ENCODE peak calls at places on chromosomes 12 and 14, in seven cellular contexts. One of them, this sample, is unnamed.

GRCh38 chr14:75013290-75013689 is 10.6 kb downstream of the EIF2B2 start:
- DNase-seq in right lobe of liver: no peak
- DNase-seq in CD4-positive, alpha-beta T cell: no peak
- DNase-seq in body of pancreas: no peak
- DNase-seq in osteocyte: no peak
- DNase-seq in cardiac muscle cell: no peak
- DNase-seq in thoracic aorta: no peak
- DNase-seq in this sample: no peak

GRCh38 chr14:85531141-85531593 is 1.2 kb downstream of the FLRT2 start:
- DNase-seq in right lobe of liver: peak
- DNase-seq in CD4-positive, alpha-beta T cell: no peak
- DNase-seq in body of pancreas: peak
- DNase-seq in osteocyte: peak
- DNase-seq in cardiac muscle cell: peak
- DNase-seq in thoracic aorta: no peak
- DNase-seq in this sample: no peak

GRCh38 chr14:104876251-104876699 is 11.2 kb downstream of the CEP170B start:
- DNase-seq in right lobe of liver: no peak
- DNase-seq in CD4-positive, alpha-beta T cell: peak
- DNase-seq in body of pancreas: no peak
- DNase-seq in osteocyte: no peak
- DNase-seq in cardiac muscle cell: peak
- DNase-seq in thoracic aorta: no peak
- DNase-seq in this sample: peak

GRCh38 chr12:10708862-10709261 is 14.3 kb downstream of the YBX3 start:
- DNase-seq in right lobe of liver: no peak
- DNase-seq in CD4-positive, alpha-beta T cell: no peak
- DNase-seq in body of pancreas: no peak
- DNase-seq in osteocyte: no peak
- DNase-seq in cardiac muscle cell: no peak
- DNase-seq in thoracic aorta: no peak
- DNase-seq in this sample: no peak

GRCh38 chr12:27821259-27821973 is 41.4 kb upstream of the MANSC4 start:
- DNase-seq in right lobe of liver: no peak
- DNase-seq in CD4-positive, alpha-beta T cell: peak
- DNase-seq in body of pancreas: peak
- DNase-seq in osteocyte: no peak
- DNase-seq in cardiac muscle cell: peak
- DNase-seq in thoracic aorta: peak
- DNase-seq in this sample: peak

GRCh38 chr12:122452701-122453285 is 30.3 kb upstream of the CLIP1 start:
- DNase-seq in right lobe of liver: no peak
- DNase-seq in CD4-positive, alpha-beta T cell: peak
- DNase-seq in body of pancreas: no peak
- DNase-seq in osteocyte: no peak
- DNase-seq in cardiac muscle cell: no peak
- DNase-seq in thoracic aorta: no peak
- DNase-seq in this sample: no peak

GRCh38 chr14:45249847-45250575 is 3.0 kb downstream of the MIS18BP1 start:
- DNase-seq in right lobe of liver: no peak
- DNase-seq in CD4-positive, alpha-beta T cell: no peak
- DNase-seq in body of pancreas: peak
- DNase-seq in osteocyte: no peak
- DNase-seq in cardiac muscle cell: peak
- DNase-seq in thoracic aorta: no peak
- DNase-seq in this sample: no peak

GRCh38 chr14:89425931-89426330 is 8.9 kb upstream of the FOXN3 start:
- DNase-seq in right lobe of liver: no peak
- DNase-seq in CD4-positive, alpha-beta T cell: no peak
- DNase-seq in body of pancreas: no peak
- DNase-seq in osteocyte: no peak
- DNase-seq in cardiac muscle cell: peak
- DNase-seq in thoracic aorta: no peak
- DNase-seq in this sample: no peak

GRCh38 chr12:104286538-104287482 is 16.7 kb upstream of the EID3 start:
- DNase-seq in right lobe of liver: peak
- DNase-seq in CD4-positive, alpha-beta T cell: peak
- DNase-seq in body of pancreas: peak
- DNase-seq in osteocyte: peak
- DNase-seq in cardiac muscle cell: peak
- DNase-seq in thoracic aorta: peak
- DNase-seq in this sample: peak
- TF ChIP-seq CTCF in right lobe of liver: no peak
- TF ChIP-seq CTCF in CD4-positive, alpha-beta T cell: no peak
- TF ChIP-seq CTCF in body of pancreas: no peak
- TF ChIP-seq CTCF in osteocyte: no peak
- TF ChIP-seq CTCF in cardiac muscle cell: no peak
- TF ChIP-seq CTCF in thoracic aorta: no peak
- TF ChIP-seq CTCF in this sample: no peak

GRCh38 chr12:74752196-74752595 is 214.6 kb downstream of the ATXN7L3B start:
- DNase-seq in right lobe of liver: no peak
- DNase-seq in CD4-positive, alpha-beta T cell: no peak
- DNase-seq in body of pancreas: no peak
- DNase-seq in osteocyte: no peak
- DNase-seq in cardiac muscle cell: no peak
- DNase-seq in thoracic aorta: no peak
- DNase-seq in this sample: no peak

GRCh38 chr12:74747305-74747704 is 209.7 kb downstream of the ATXN7L3B start:
- DNase-seq in right lobe of liver: no peak
- DNase-seq in CD4-positive, alpha-beta T cell: no peak
- DNase-seq in body of pancreas: no peak
- DNase-seq in osteocyte: no peak
- DNase-seq in cardiac muscle cell: no peak
- DNase-seq in thoracic aorta: no peak
- DNase-seq in this sample: peak
- TF ChIP-seq CTCF in right lobe of liver: no peak
- TF ChIP-seq CTCF in CD4-positive, alpha-beta T cell: no peak
- TF ChIP-seq CTCF in body of pancreas: no peak
- TF ChIP-seq CTCF in osteocyte: peak
- TF ChIP-seq CTCF in cardiac muscle cell: no peak
- TF ChIP-seq CTCF in thoracic aorta: no peak
- TF ChIP-seq CTCF in this sample: no peak

GRCh38 chr14:34498684-34499412 is 36.8 kb upstream of the SPTSSA start:
- DNase-seq in right lobe of liver: no peak
- DNase-seq in CD4-positive, alpha-beta T cell: no peak
- DNase-seq in body of pancreas: peak
- DNase-seq in osteocyte: no peak
- DNase-seq in cardiac muscle cell: peak
- DNase-seq in thoracic aorta: no peak
- DNase-seq in this sample: peak
- TF ChIP-seq CTCF in right lobe of liver: peak
- TF ChIP-seq CTCF in CD4-positive, alpha-beta T cell: no peak
- TF ChIP-seq CTCF in body of pancreas: peak
- TF ChIP-seq CTCF in osteocyte: peak
- TF ChIP-seq CTCF in cardiac muscle cell: peak
- TF ChIP-seq CTCF in thoracic aorta: no peak
- TF ChIP-seq CTCF in this sample: peak

GRCh38 chr12:53325539-53326061 is 4.2 kb upstream of the AAAS start:
- DNase-seq in right lobe of liver: peak
- DNase-seq in CD4-positive, alpha-beta T cell: no peak
- DNase-seq in body of pancreas: peak
- DNase-seq in osteocyte: no peak
- DNase-seq in cardiac muscle cell: no peak
- DNase-seq in thoracic aorta: no peak
- DNase-seq in this sample: peak

GRCh38 chr12:53324779-53325538 is 3.5 kb upstream of the AAAS start:
- DNase-seq in right lobe of liver: peak
- DNase-seq in CD4-positive, alpha-beta T cell: peak
- DNase-seq in body of pancreas: peak
- DNase-seq in osteocyte: peak
- DNase-seq in cardiac muscle cell: peak
- DNase-seq in thoracic aorta: peak
- DNase-seq in this sample: peak

GRCh38 chr12:53326460-53327185 is 5.2 kb upstream of the AAAS start:
- DNase-seq in right lobe of liver: no peak
- DNase-seq in CD4-positive, alpha-beta T cell: no peak
- DNase-seq in body of pancreas: no peak
- DNase-seq in osteocyte: no peak
- DNase-seq in cardiac muscle cell: no peak
- DNase-seq in thoracic aorta: no peak
- DNase-seq in this sample: no peak

GRCh38 chr12:53327435-53328042 is 6.1 kb upstream of the AAAS start:
- DNase-seq in right lobe of liver: no peak
- DNase-seq in CD4-positive, alpha-beta T cell: no peak
- DNase-seq in body of pancreas: no peak
- DNase-seq in osteocyte: no peak
- DNase-seq in cardiac muscle cell: peak
- DNase-seq in thoracic aorta: no peak
- DNase-seq in this sample: peak

GRCh38 chr12:53328043-53328435 is 6.6 kb upstream of the AAAS start:
- DNase-seq in right lobe of liver: no peak
- DNase-seq in CD4-positive, alpha-beta T cell: no peak
- DNase-seq in body of pancreas: no peak
- DNase-seq in osteocyte: no peak
- DNase-seq in cardiac muscle cell: no peak
- DNase-seq in thoracic aorta: no peak
- DNase-seq in this sample: no peak
- TF ChIP-seq CTCF in right lobe of liver: no peak
- TF ChIP-seq CTCF in CD4-positive, alpha-beta T cell: no peak
- TF ChIP-seq CTCF in body of pancreas: no peak
- TF ChIP-seq CTCF in osteocyte: no peak
- TF ChIP-seq CTCF in cardiac muscle cell: no peak
- TF ChIP-seq CTCF in thoracic aorta: no peak
- TF ChIP-seq CTCF in this sample: no peak

DNA sequence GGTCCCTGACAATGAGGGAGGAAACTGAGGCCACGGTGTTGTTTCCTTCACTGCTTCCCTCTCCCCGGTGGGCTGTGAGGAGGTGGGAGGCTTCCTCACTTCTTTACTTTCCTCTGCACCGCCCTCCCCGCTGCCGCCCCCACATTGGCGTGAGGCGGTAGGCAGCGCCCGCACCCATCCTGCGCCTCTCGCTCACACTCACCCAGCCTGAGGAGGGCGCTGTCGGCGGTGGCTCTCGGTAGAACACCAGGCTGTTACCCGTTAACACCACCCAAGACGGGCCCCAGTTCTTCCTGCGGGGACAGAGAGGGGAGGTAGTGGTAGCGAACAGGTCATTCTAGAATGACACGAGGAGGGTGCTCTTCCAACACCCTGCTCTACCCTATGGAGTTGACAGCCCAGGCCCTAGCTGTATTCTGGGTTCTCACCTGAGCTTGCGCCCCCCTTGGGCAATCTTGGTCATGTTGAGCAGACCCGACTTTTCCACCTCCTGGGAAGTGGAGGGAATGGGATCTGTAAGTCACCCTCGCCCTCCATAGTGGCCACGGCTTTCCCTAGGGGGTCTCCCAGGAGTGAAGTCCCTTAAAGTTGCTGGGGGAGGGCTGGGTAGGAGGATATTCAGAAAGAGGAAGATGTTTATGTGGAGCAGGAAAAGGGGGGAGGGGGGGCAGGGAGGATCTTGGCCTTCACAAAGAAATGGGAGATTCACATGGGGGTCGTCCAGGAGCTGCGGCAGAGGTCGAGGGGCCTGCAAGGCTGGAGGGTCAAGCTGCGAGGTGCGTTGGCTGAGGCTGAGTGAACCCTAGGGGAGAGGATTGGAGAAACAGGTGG is 3.3 kb downstream of the ARHGAP9 start:
- DNase-seq in right lobe of liver: no peak
- DNase-seq in CD4-positive, alpha-beta T cell: peak
- DNase-seq in body of pancreas: peak
- DNase-seq in osteocyte: peak
- DNase-seq in cardiac muscle cell: no peak
- DNase-seq in thoracic aorta: no peak
- DNase-seq in this sample: no peak
- TF ChIP-seq CTCF in right lobe of liver: no peak
- TF ChIP-seq CTCF in CD4-positive, alpha-beta T cell: peak
- TF ChIP-seq CTCF in body of pancreas: no peak
- TF ChIP-seq CTCF in osteocyte: no peak
- TF ChIP-seq CTCF in cardiac muscle cell: peak
- TF ChIP-seq CTCF in thoracic aorta: peak
- TF ChIP-seq CTCF in this sample: no peak

DNA sequence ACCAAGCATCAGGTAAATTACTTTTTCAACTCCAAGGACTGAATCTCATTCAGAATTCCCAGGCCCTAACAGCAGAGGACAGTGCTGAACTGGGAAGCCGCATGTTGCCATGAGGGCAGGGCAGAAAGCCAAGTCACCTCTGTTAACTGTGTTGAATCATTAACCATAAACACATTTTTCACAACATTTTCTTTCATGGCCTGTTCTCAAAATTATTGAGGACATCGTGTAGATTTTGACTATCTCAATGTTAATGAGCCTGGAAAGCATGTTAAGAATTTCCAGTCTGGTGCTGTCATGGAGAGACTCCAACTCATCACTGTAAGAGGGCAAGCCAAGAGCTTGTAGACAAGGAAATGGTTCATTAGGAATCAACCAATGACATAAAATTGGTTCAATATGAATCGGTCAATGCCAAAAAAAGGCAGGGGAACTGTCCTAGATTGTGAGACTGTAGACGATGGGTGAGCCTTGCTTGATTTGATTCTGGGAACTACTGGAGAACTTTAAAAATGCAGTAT is 33.7 kb downstream of the CPM start:
- DNase-seq in right lobe of liver: peak
- DNase-seq in CD4-positive, alpha-beta T cell: no peak
- DNase-seq in body of pancreas: peak
- DNase-seq in osteocyte: no peak
- DNase-seq in cardiac muscle cell: peak
- DNase-seq in thoracic aorta: no peak
- DNase-seq in this sample: peak
- TF ChIP-seq CTCF in right lobe of liver: peak
- TF ChIP-seq CTCF in CD4-positive, alpha-beta T cell: no peak
- TF ChIP-seq CTCF in body of pancreas: peak
- TF ChIP-seq CTCF in osteocyte: peak
- TF ChIP-seq CTCF in cardiac muscle cell: peak
- TF ChIP-seq CTCF in thoracic aorta: no peak
- TF ChIP-seq CTCF in this sample: peak

DNA sequence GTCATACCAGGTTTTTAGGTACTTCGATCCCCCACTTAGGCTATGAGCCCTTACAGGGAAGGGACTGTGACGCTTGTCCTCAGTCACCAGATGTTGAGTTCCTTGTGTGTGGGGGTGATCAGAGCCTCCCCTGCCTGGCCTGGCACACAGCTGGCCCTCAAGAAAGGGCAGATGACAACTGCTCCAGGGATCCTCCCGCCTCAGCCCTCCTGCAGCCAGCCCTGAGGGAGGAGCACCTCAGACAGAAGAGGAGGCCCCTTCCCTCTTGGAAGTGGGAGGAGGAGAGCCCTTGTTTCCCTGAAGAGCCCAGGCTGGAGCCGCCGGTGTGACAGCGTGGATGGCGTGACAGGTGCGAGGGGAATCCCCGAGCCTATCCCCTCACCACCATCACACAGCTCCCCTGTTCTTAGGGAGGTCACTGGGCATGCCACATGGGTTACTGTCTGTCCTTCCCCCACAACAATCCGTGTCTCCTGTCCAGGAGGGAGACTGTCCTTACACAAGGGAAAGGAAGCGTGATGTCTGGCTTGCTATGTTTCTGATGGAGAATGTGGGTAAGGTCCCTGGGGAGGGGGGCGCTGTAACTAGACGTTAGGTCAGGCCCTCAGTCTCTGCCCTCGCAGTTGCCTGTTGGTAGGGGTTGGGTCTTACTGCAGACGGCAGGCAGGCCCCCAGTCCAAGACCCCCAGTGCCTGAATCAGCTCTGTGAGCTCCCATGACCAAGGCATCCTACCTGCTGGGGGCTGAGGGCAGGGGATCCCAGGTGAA is 31.5 kb downstream of the P2RX4 start:
- DNase-seq in right lobe of liver: no peak
- DNase-seq in CD4-positive, alpha-beta T cell: no peak
- DNase-seq in body of pancreas: no peak
- DNase-seq in osteocyte: no peak
- DNase-seq in cardiac muscle cell: no peak
- DNase-seq in thoracic aorta: no peak
- DNase-seq in this sample: no peak
- TF ChIP-seq CTCF in right lobe of liver: no peak
- TF ChIP-seq CTCF in CD4-positive, alpha-beta T cell: no peak
- TF ChIP-seq CTCF in body of pancreas: no peak
- TF ChIP-seq CTCF in osteocyte: no peak
- TF ChIP-seq CTCF in cardiac muscle cell: no peak
- TF ChIP-seq CTCF in thoracic aorta: no peak
- TF ChIP-seq CTCF in this sample: no peak